ENCODE peak calls at places on chromosomes 5 and 9, in four cellular contexts. U, D, T and N are unnamed samples.

GRCh38 chr9:121736147-121736721 is 84.8 kb downstream of the DAB2IP start:
- DNase-seq in D (no peak), T (peak; percentile 88), U (peak; percentile 89), N (peak; percentile 86)

GRCh38 chr5:56479701-56480304 is 246.7 kb upstream of the ANKRD55 start:
- DNase-seq in U (peak; percentile 34), T (peak; percentile 56), D (no peak), N (peak; percentile 42)

GRCh38 chr9:134375430-134376385 is 49.5 kb downstream of the RXRA start:
- DNase-seq in T (peak; percentile 44), D (no peak), U (peak; percentile 74), N (peak; percentile 83)

GRCh38 chr5:148740966-148741742 is 85.3 kb upstream of the ADRB2 start:
- DNase-seq in U (no peak), T (no peak), D (peak; percentile 58), N (no peak)

GRCh38 chr9:2320632-2321031 is 301.0 kb upstream of the VLDLR start:
- DNase-seq in D (no peak), T (no peak), U (no peak), N (no peak)

GRCh38 chr5:82641362-82641988 is 363.3 kb upstream of the RPS23 start:
- DNase-seq in U (peak; percentile 52), T (peak; percentile 79), D (peak; percentile 76), N (peak; percentile 75)

GRCh38 chr5:147187163-147187562 is 47.7 kb upstream of the STK32A start:
- DNase-seq in U (no peak), D (no peak), T (no peak), N (no peak)

GRCh38 chr5:124235031-124235562 is 511.3 kb downstream of the ZNF608 start:
- DNase-seq in T (no peak), D (no peak), U (no peak), N (no peak)

GRCh38 chr9:137318565-137318964 is 16.5 kb upstream of the NRARP start:
- DNase-seq in T (no peak), U (no peak), D (no peak), N (no peak)

GRCh38 chr9:134869554-134870310 is 10.9 kb upstream of the FCN2 start:
- DNase-seq in U (no peak), T (no peak), D (no peak), N (peak; percentile 8)

GRCh38 chr9:93589688-93590087 is 13.3 kb downstream of the PHF2 start:
- DNase-seq in T (peak; percentile 77), U (peak; percentile 28), D (no peak), N (no peak)

GRCh38 chr9:117541192-117541591 is 126.3 kb upstream of the ASTN2 start:
- DNase-seq in U (no peak), T (no peak), D (no peak), N (no peak)

GRCh38 chr9:11618241-11618805 is 1005.5 kb upstream of the PTPRD start:
- DNase-seq in D (no peak), T (no peak), U (no peak), N (peak; percentile 59)

GRCh38 chr9:69922646-69923045 is 102.0 kb downstream of the CFAP95 start:
- DNase-seq in T (no peak), U (no peak), D (no peak), N (no peak)

GRCh38 chr5:377326-377981 is 55.9 kb downstream of the AHRR start:
- DNase-seq in U (no peak), D (no peak), T (no peak), N (peak; percentile 11)

GRCh38 chr5:147310059-147310704 is 75.4 kb downstream of the STK32A start:
- DNase-seq in D (peak; percentile 83), T (peak; percentile 89), U (no peak), N (peak; percentile 38)

GRCh38 chr5:140637722-140638473 is 1.4 kb upstream of the TMCO6 start:
- DNase-seq in U (no peak), D (no peak), T (no peak), N (no peak)

GRCh38 chr5:140632366-140633080 is 452 bp downstream of the CD14 start:
- DNase-seq in U (peak; percentile 55), D (peak; percentile 62), T (peak; percentile 59), N (peak; percentile 67)

GRCh38 chr5:140633081-140633471 is at the start of gene CD14:
- DNase-seq in T (no peak), D (peak; percentile 61), U (no peak), N (peak; percentile 60)

GRCh38 chr5:140634103-140634502 is 1.1 kb upstream of the CD14 start:
- DNase-seq in D (no peak), T (no peak), U (no peak), N (no peak)

GRCh38 chr5:140635291-140636257 is 2.6 kb upstream of the CD14 start:
- DNase-seq in D (no peak), U (no peak), T (no peak), N (no peak)
- H3K27ac ChIP-seq in D (no peak overlapping the region), U (no peak overlapping the region), T (no peak overlapping the region), N (no peak overlapping the region)

DNA sequence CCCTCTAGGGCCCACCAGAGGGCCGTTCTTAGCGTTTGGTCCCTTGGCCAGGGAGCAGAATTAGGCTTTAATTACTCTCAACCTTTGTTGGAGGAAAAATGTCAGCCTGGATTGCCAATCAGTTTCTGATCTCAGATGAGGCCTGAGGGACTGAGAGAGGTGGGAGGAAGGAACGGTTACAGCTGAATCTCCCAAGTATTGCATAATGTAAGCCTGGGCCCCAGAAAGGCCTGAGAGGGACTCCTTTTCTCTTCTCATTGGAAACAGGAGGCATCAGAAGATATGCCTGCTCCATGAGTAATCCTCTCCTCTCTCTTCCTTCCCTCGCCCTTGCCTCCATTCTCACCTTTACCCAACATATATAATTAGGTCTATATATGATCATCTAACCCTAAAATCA is 105.7 kb downstream of the INSYN2B start:
- DNase-seq in T (no peak), D (no peak), U (no peak), N (no peak)
- H3K27ac ChIP-seq in T (no peak overlapping the region), D (no peak overlapping the region), U (no peak overlapping the region), N (no peak overlapping the region)

DNA sequence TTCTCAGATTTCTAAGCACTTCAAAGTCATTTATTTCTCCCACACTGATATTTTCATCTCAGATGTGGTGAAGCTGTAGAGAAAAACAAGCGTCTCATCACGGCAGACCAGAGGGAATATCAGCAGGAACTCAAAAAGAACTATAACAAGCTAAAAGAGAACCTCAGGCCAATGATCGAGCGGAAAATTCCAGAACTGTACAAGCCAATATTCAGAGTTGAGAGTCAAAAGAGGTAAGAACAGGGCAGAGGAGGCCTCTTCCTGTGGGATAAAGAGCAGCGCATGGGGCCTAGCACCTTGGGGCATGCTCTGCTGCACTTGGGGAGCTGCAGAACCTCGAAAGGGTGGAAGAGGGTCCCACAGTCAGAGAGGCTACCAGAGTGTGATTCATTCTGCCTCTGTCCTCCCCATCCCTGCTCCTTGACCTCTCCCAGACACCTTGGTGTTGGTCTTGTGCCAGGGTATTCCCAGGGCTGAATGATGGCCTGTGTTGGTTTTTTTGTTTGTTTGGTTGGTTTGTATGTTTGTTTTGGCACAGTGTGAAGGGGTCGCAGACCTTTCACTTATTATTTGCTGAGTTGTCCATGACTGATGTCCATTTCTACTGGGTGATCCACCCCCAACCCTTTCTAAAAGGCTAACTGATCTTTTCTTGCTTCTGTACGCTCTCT is 248.9 kb downstream of the DOCK8 start:
- DNase-seq in U (no peak), D (no peak), T (no peak), N (no peak)
- H3K27ac ChIP-seq in U (no peak overlapping the region), D (no peak overlapping the region), T (no peak overlapping the region), N (no peak overlapping the region)

GRCh38 chr9:129071526-129072131 is 9.3 kb upstream of the DOLPP1 start:
- DNase-seq in D (no peak), T (no peak), U (no peak), N (no peak)
- H3K27ac ChIP-seq in D (no peak overlapping the region), T (no peak overlapping the region), U (no peak overlapping the region), N (no peak overlapping the region)

GRCh38 chr9:127803507-127804352 is 1.0 kb downstream of the FPGS start:
- DNase-seq in D (peak; percentile 86), U (no peak), T (peak; percentile 46), N (no peak)
- H3K27ac ChIP-seq in D (peak overlapping the region; percentile 98), U (peak overlapping the region; percentile 87), T (peak overlapping the region; percentile 53), N (peak overlapping the region; percentile 90)

GRCh38 chr9:128788445-128788844 is 1.4 kb downstream of the TBC1D13 start:
- DNase-seq in U (no peak), T (no peak), D (no peak), N (no peak)

GRCh38 chr9:128787583-128788156 is 617 bp downstream of the TBC1D13 start:
- DNase-seq in T (peak; percentile 42), U (no peak), D (peak; percentile 5), N (peak; percentile 39)

GRCh38 chr9:128792978-128793686 is 6.1 kb downstream of the TBC1D13 start:
- DNase-seq in T (no peak), D (no peak), U (no peak), N (no peak)

GRCh38 chr9:128790536-128790935 is 3.5 kb downstream of the TBC1D13 start:
- DNase-seq in U (no peak), T (no peak), D (no peak), N (no peak)

DNA sequence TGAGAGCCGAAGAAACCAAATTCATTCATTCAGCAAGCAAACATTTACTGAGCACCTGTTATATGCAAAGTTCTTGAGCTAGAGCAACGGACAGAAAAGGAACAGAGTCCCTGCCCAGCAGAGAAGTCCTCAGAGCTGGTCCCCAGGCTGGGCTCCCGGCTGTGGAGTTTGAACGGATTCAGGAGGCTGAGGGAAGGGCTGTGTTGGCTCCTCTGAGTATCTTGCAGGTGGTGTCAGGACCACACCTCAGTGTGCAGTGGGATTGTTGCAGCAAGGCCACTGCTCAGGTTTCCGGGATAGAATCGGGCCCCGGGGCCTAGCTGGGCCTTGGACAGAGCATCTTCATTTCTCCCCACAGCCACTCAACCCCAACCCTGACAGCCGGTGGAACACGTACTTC is 5.1 kb downstream of the TBC1D13 start:
- DNase-seq in T (no peak), D (no peak), U (no peak), N (no peak)
- H3K27ac ChIP-seq in T (no peak overlapping the region), D (no peak overlapping the region), U (no peak overlapping the region), N (no peak overlapping the region)

GRCh38 chr9:133349965-133350624 is 2.1 kb downstream of the RPL7A start:
- DNase-seq in T (no peak), D (no peak), U (no peak), N (no peak)
- H3K27ac ChIP-seq in T (no peak overlapping the region), D (no peak overlapping the region), U (no peak overlapping the region), N (no peak overlapping the region)